ENCODE peak calls at places on chromosomes 5 and 9, in seven cellular contexts. One of them, this sample, is unnamed. For H3K27me3, the result is how much of the 10 kb centered on the place peaks cover.

GRCh38 chr5:34026089-34026761 is 16.8 kb downstream of the C1QTNF3 start:
- DNase-seq in left ventricle myocardium inferior: no peak
- DNase-seq in small intestine: peak
- DNase-seq in IMR-90: no peak
- DNase-seq in brain microvascular endothelial cell: no peak
- DNase-seq in Peyer's patch: no peak
- DNase-seq in tibial artery: no peak
- DNase-seq in this sample: no peak

GRCh38 chr9:108207611-108208051 is 648.2 kb downstream of the ACTL7B start:
- DNase-seq in left ventricle myocardium inferior: no peak
- DNase-seq in small intestine: no peak
- DNase-seq in IMR-90: peak
- DNase-seq in brain microvascular endothelial cell: no peak
- DNase-seq in Peyer's patch: no peak
- DNase-seq in tibial artery: no peak
- DNase-seq in this sample: no peak

GRCh38 chr5:151692312-151692711 is 5.6 kb upstream of the SPARC start:
- DNase-seq in left ventricle myocardium inferior: no peak
- DNase-seq in small intestine: no peak
- DNase-seq in IMR-90: no peak
- DNase-seq in brain microvascular endothelial cell: no peak
- DNase-seq in Peyer's patch: no peak
- DNase-seq in tibial artery: no peak
- DNase-seq in this sample: no peak

GRCh38 chr9:126398403-126399058 is 71.9 kb downstream of the MVB12B start:
- DNase-seq in left ventricle myocardium inferior: peak
- DNase-seq in small intestine: peak
- DNase-seq in IMR-90: peak
- DNase-seq in brain microvascular endothelial cell: peak
- DNase-seq in Peyer's patch: peak
- DNase-seq in tibial artery: peak
- DNase-seq in this sample: peak

GRCh38 chr9:133515615-133516255 is 9.0 kb downstream of the MYMK start:
- DNase-seq in left ventricle myocardium inferior: no peak
- DNase-seq in small intestine: no peak
- DNase-seq in IMR-90: no peak
- DNase-seq in brain microvascular endothelial cell: no peak
- DNase-seq in Peyer's patch: no peak
- DNase-seq in tibial artery: no peak
- DNase-seq in this sample: no peak

GRCh38 chr9:125986966-125987365 is 239.8 kb downstream of the PBX3 start:
- DNase-seq in left ventricle myocardium inferior: no peak
- DNase-seq in small intestine: no peak
- DNase-seq in IMR-90: no peak
- DNase-seq in brain microvascular endothelial cell: no peak
- DNase-seq in Peyer's patch: peak
- DNase-seq in tibial artery: no peak
- DNase-seq in this sample: no peak

GRCh38 chr9:106621299-106621920 is 241.6 kb upstream of the ZNF462 start:
- DNase-seq in left ventricle myocardium inferior: no peak
- DNase-seq in small intestine: no peak
- DNase-seq in IMR-90: no peak
- DNase-seq in brain microvascular endothelial cell: no peak
- DNase-seq in Peyer's patch: no peak
- DNase-seq in tibial artery: no peak
- DNase-seq in this sample: no peak

GRCh38 chr5:43775000-43775399 is 172.0 kb downstream of the NNT start:
- DNase-seq in left ventricle myocardium inferior: no peak
- DNase-seq in small intestine: no peak
- DNase-seq in IMR-90: no peak
- DNase-seq in brain microvascular endothelial cell: no peak
- DNase-seq in Peyer's patch: no peak
- DNase-seq in tibial artery: no peak
- DNase-seq in this sample: no peak

GRCh38 chr9:128124873-128125574 is 2.5 kb downstream of the PTGES2 start:
- DNase-seq in left ventricle myocardium inferior: peak
- DNase-seq in small intestine: peak
- DNase-seq in IMR-90: peak
- DNase-seq in brain microvascular endothelial cell: peak
- DNase-seq in Peyer's patch: peak
- DNase-seq in tibial artery: peak
- DNase-seq in this sample: peak

GRCh38 chr5:169531631-169532030 is 51.9 kb upstream of the SPDL1 start:
- DNase-seq in left ventricle myocardium inferior: no peak
- DNase-seq in small intestine: no peak
- DNase-seq in IMR-90: no peak
- DNase-seq in brain microvascular endothelial cell: no peak
- DNase-seq in Peyer's patch: no peak
- DNase-seq in tibial artery: no peak
- DNase-seq in this sample: no peak

GRCh38 chr5:150753463-150753862 is 5.4 kb downstream of the DCTN4 start:
- DNase-seq in left ventricle myocardium inferior: no peak
- DNase-seq in small intestine: no peak
- DNase-seq in IMR-90: no peak
- DNase-seq in brain microvascular endothelial cell: no peak
- DNase-seq in Peyer's patch: no peak
- DNase-seq in tibial artery: no peak
- DNase-seq in this sample: no peak

GRCh38 chr5:13957032-13957645 is 12.7 kb upstream of the DNAH5 start:
- DNase-seq in left ventricle myocardium inferior: no peak
- DNase-seq in small intestine: peak
- DNase-seq in IMR-90: peak
- DNase-seq in brain microvascular endothelial cell: peak
- DNase-seq in Peyer's patch: no peak
- DNase-seq in tibial artery: no peak
- DNase-seq in this sample: no peak

GRCh38 chr5:8912106-8912505 is 633.8 kb downstream of the SEMA5A start:
- DNase-seq in left ventricle myocardium inferior: no peak
- DNase-seq in small intestine: no peak
- DNase-seq in IMR-90: peak
- DNase-seq in brain microvascular endothelial cell: peak
- DNase-seq in Peyer's patch: no peak
- DNase-seq in tibial artery: no peak
- DNase-seq in this sample: no peak

GRCh38 chr9:114856210-114856941 is 50.5 kb upstream of the TNFSF15 start:
- DNase-seq in left ventricle myocardium inferior: peak
- DNase-seq in small intestine: no peak
- DNase-seq in IMR-90: peak
- DNase-seq in brain microvascular endothelial cell: peak
- DNase-seq in Peyer's patch: no peak
- DNase-seq in tibial artery: no peak
- DNase-seq in this sample: no peak

GRCh38 chr5:5017827-5018559 is 122.1 kb upstream of the ADAMTS16 start:
- DNase-seq in left ventricle myocardium inferior: no peak
- DNase-seq in small intestine: no peak
- DNase-seq in IMR-90: no peak
- DNase-seq in brain microvascular endothelial cell: peak
- DNase-seq in Peyer's patch: no peak
- DNase-seq in tibial artery: no peak
- DNase-seq in this sample: no peak

GRCh38 chr9:8895498-8896224 is 1096.1 kb upstream of the DMAC1 start:
- DNase-seq in left ventricle myocardium inferior: no peak
- DNase-seq in small intestine: peak
- DNase-seq in IMR-90: peak
- DNase-seq in brain microvascular endothelial cell: peak
- DNase-seq in Peyer's patch: no peak
- DNase-seq in tibial artery: no peak
- DNase-seq in this sample: no peak

GRCh38 chr5:102289251-102289899 is 6.7 kb downstream of the SLCO4C1 start:
- DNase-seq in left ventricle myocardium inferior: no peak
- DNase-seq in small intestine: no peak
- DNase-seq in IMR-90: no peak
- DNase-seq in brain microvascular endothelial cell: no peak
- DNase-seq in Peyer's patch: no peak
- DNase-seq in tibial artery: no peak
- DNase-seq in this sample: no peak

GRCh38 chr9:82376677-82377232 is 388.2 kb downstream of the SPATA31D1 start:
- DNase-seq in left ventricle myocardium inferior: no peak
- DNase-seq in small intestine: no peak
- DNase-seq in IMR-90: no peak
- DNase-seq in brain microvascular endothelial cell: no peak
- DNase-seq in Peyer's patch: no peak
- DNase-seq in tibial artery: no peak
- DNase-seq in this sample: no peak

GRCh38 chr9:87540444-87541105 is 42.9 kb downstream of the DAPK1 start:
- DNase-seq in left ventricle myocardium inferior: no peak
- DNase-seq in small intestine: no peak
- DNase-seq in IMR-90: no peak
- DNase-seq in brain microvascular endothelial cell: peak
- DNase-seq in Peyer's patch: no peak
- DNase-seq in tibial artery: no peak
- DNase-seq in this sample: no peak

GRCh38 chr5:14869286-14870164 is 2.1 kb downstream of the ANKH start:
- DNase-seq in left ventricle myocardium inferior: no peak
- DNase-seq in small intestine: peak
- DNase-seq in IMR-90: no peak
- DNase-seq in brain microvascular endothelial cell: no peak
- DNase-seq in Peyer's patch: no peak
- DNase-seq in tibial artery: no peak
- DNase-seq in this sample: no peak

GRCh38 chr5:141707535-141707934 is 25.5 kb upstream of the ARAP3 start:
- DNase-seq in left ventricle myocardium inferior: no peak
- DNase-seq in small intestine: no peak
- DNase-seq in IMR-90: no peak
- DNase-seq in brain microvascular endothelial cell: no peak
- DNase-seq in Peyer's patch: no peak
- DNase-seq in tibial artery: no peak
- DNase-seq in this sample: no peak

GRCh38 chr5:141701341-141702119 is 19.5 kb upstream of the ARAP3 start:
- DNase-seq in left ventricle myocardium inferior: no peak
- DNase-seq in small intestine: no peak
- DNase-seq in IMR-90: no peak
- DNase-seq in brain microvascular endothelial cell: no peak
- DNase-seq in Peyer's patch: no peak
- DNase-seq in tibial artery: no peak
- DNase-seq in this sample: no peak

GRCh38 chr5:141704782-141705297 is 22.8 kb upstream of the ARAP3 start:
- DNase-seq in left ventricle myocardium inferior: no peak
- DNase-seq in small intestine: peak
- DNase-seq in IMR-90: no peak
- DNase-seq in brain microvascular endothelial cell: no peak
- DNase-seq in Peyer's patch: no peak
- DNase-seq in tibial artery: no peak
- DNase-seq in this sample: no peak

GRCh38 chr5:141705503-141705902 is 23.5 kb upstream of the ARAP3 start:
- DNase-seq in left ventricle myocardium inferior: no peak
- DNase-seq in small intestine: no peak
- DNase-seq in IMR-90: no peak
- DNase-seq in brain microvascular endothelial cell: no peak
- DNase-seq in Peyer's patch: no peak
- DNase-seq in tibial artery: no peak
- DNase-seq in this sample: no peak

DNA sequence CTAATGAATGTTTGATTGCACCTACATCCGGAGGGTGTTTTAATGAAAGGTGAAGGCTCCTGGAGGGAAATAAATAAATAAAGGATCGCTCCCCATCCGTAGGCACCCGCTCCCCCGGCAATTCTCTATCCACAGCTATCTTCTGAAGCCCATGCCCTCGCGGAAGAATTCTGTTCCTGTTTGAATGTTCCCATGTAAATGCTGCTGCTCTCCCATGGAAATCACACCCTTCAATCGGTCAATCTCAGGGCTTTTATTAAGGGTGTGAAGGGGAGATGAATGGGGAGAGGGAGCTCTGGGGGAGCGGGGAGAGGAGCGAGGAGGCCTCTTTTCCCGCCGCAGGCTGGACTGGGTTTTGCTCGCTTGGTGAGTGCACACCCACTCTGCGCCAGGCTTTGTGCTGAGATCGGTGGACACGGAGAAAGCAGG is 21.1 kb upstream of the ARAP3 start:
- DNase-seq in left ventricle myocardium inferior: no peak
- DNase-seq in small intestine: no peak
- DNase-seq in IMR-90: no peak
- DNase-seq in brain microvascular endothelial cell: no peak
- DNase-seq in Peyer's patch: no peak
- DNase-seq in tibial artery: no peak
- DNase-seq in this sample: no peak
- H3K4me3 ChIP-seq in left ventricle myocardium inferior: peak
- H3K4me3 ChIP-seq in small intestine: no peak
- H3K4me3 ChIP-seq in IMR-90: peak
- H3K4me3 ChIP-seq in brain microvascular endothelial cell: peak
- H3K4me3 ChIP-seq in Peyer's patch: peak
- H3K4me3 ChIP-seq in tibial artery: no peak
- H3K4me3 ChIP-seq in this sample: no peak

GRCh38 chr9:110048976-110049698 is 158.8 kb downstream of the C9orf152 start:
- DNase-seq in left ventricle myocardium inferior: no peak
- DNase-seq in small intestine: no peak
- DNase-seq in IMR-90: no peak
- DNase-seq in brain microvascular endothelial cell: no peak
- DNase-seq in Peyer's patch: peak
- DNase-seq in tibial artery: no peak
- DNase-seq in this sample: no peak
- H3K27me3 ChIP-seq in left ventricle myocardium inferior: under half
- H3K27me3 ChIP-seq in small intestine: under half
- H3K27me3 ChIP-seq in IMR-90: under half
- H3K27me3 ChIP-seq in brain microvascular endothelial cell: under half
- H3K27me3 ChIP-seq in Peyer's patch: under half
- H3K27me3 ChIP-seq in tibial artery: under half
- H3K27me3 ChIP-seq in this sample: under half

GRCh38 chr5:139395844-139396640 is 1.1 kb upstream of the PROB1 start:
- DNase-seq in left ventricle myocardium inferior: no peak
- DNase-seq in small intestine: no peak
- DNase-seq in IMR-90: no peak
- DNase-seq in brain microvascular endothelial cell: no peak
- DNase-seq in Peyer's patch: no peak
- DNase-seq in tibial artery: no peak
- DNase-seq in this sample: no peak

GRCh38 chr5:139394654-139395566 is at the start of gene PROB1:
- DNase-seq in left ventricle myocardium inferior: peak
- DNase-seq in small intestine: no peak
- DNase-seq in IMR-90: no peak
- DNase-seq in brain microvascular endothelial cell: no peak
- DNase-seq in Peyer's patch: no peak
- DNase-seq in tibial artery: no peak
- DNase-seq in this sample: no peak

GRCh38 chr5:139392678-139393496 is 2.0 kb downstream of the PROB1 start:
- DNase-seq in left ventricle myocardium inferior: peak
- DNase-seq in small intestine: peak
- DNase-seq in IMR-90: no peak
- DNase-seq in brain microvascular endothelial cell: peak
- DNase-seq in Peyer's patch: peak
- DNase-seq in tibial artery: no peak
- DNase-seq in this sample: peak

GRCh38 chr5:139393497-139394122 is 1.3 kb downstream of the PROB1 start:
- DNase-seq in left ventricle myocardium inferior: no peak
- DNase-seq in small intestine: peak
- DNase-seq in IMR-90: no peak
- DNase-seq in brain microvascular endothelial cell: no peak
- DNase-seq in Peyer's patch: no peak
- DNase-seq in tibial artery: no peak
- DNase-seq in this sample: no peak

GRCh38 chr5:139394123-139394653 is 716 bp downstream of the PROB1 start:
- DNase-seq in left ventricle myocardium inferior: peak
- DNase-seq in small intestine: peak
- DNase-seq in IMR-90: no peak
- DNase-seq in brain microvascular endothelial cell: no peak
- DNase-seq in Peyer's patch: peak
- DNase-seq in tibial artery: no peak
- DNase-seq in this sample: peak
- H3K4me3 ChIP-seq in left ventricle myocardium inferior: peak
- H3K4me3 ChIP-seq in small intestine: peak
- H3K4me3 ChIP-seq in IMR-90: peak
- H3K4me3 ChIP-seq in brain microvascular endothelial cell: peak
- H3K4me3 ChIP-seq in Peyer's patch: peak
- H3K4me3 ChIP-seq in tibial artery: peak
- H3K4me3 ChIP-seq in this sample: peak

GRCh38 chr5:167217097-167217743 is 1074.2 kb upstream of the WWC1 start:
- DNase-seq in left ventricle myocardium inferior: no peak
- DNase-seq in small intestine: no peak
- DNase-seq in IMR-90: no peak
- DNase-seq in brain microvascular endothelial cell: no peak
- DNase-seq in Peyer's patch: no peak
- DNase-seq in tibial artery: no peak
- DNase-seq in this sample: no peak
- H3K27me3 ChIP-seq in left ventricle myocardium inferior: under half
- H3K27me3 ChIP-seq in small intestine: under half
- H3K27me3 ChIP-seq in IMR-90: under half
- H3K27me3 ChIP-seq in brain microvascular endothelial cell: under half
- H3K27me3 ChIP-seq in Peyer's patch: under half
- H3K27me3 ChIP-seq in tibial artery: under half
- H3K27me3 ChIP-seq in this sample: under half

This sample was measured in upper lobe of right lung.